ENCODE peak calls at places on chromosomes 3 and 15, in five cellular contexts. P is left lung; W is H9; Z is RWPE1; X is CD8-positive, alpha-beta T cell. B is an unnamed sample.

GRCh38 chr15:68400066-68400456 is 31.9 kb downstream of the ITGA11 start:
- DNase-seq in P (no peak), W (no peak), Z (no peak), X (no peak), B (no peak)

GRCh38 chr3:187743195-187744141 is 1.8 kb downstream of the BCL6 start:
- DNase-seq in P (peak), W (no peak), Z (peak), X (peak), B (peak)

GRCh38 chr15:67038721-67039120 is 26.7 kb upstream of the SMAD3 start:
- DNase-seq in P (no peak), W (no peak), Z (no peak), X (no peak), B (no peak)

GRCh38 chr3:31105438-31106077 is 211.1 kb upstream of the GADL1 start:
- DNase-seq in P (no peak), W (no peak), Z (peak), X (no peak), B (no peak)

GRCh38 chr15:90154246-90154645 is 46.9 kb upstream of the SEMA4B start:
- DNase-seq in P (no peak), W (no peak), Z (no peak), X (no peak), B (no peak)

GRCh38 chr3:150324825-150325224 is 83.3 kb upstream of the TSC22D2 start:
- DNase-seq in P (no peak), W (no peak), Z (no peak), X (no peak), B (no peak)

GRCh38 chr3:24316887-24317383 is 177.7 kb downstream of the THRB start:
- DNase-seq in P (no peak), W (no peak), Z (peak), X (no peak), B (no peak)

GRCh38 chr3:13316603-13317002 is 103.5 kb downstream of the NUP210 start:
- DNase-seq in P (no peak), W (no peak), Z (no peak), X (no peak), B (no peak)

GRCh38 chr3:129493206-129493605 is 35.2 kb upstream of the RHO start:
- DNase-seq in P (no peak), W (no peak), Z (no peak), X (no peak), B (no peak)

GRCh38 chr3:122560680-122561079 is 3.4 kb downstream of the PARP9 start:
- DNase-seq in P (no peak), W (no peak), Z (peak), X (peak), B (peak)

GRCh38 chr15:73075151-73075859 is 23.0 kb downstream of the NEO1 start:
- DNase-seq in P (no peak), W (no peak), Z (no peak), X (no peak), B (no peak)

GRCh38 chr3:50208677-50209344 is 3.7 kb downstream of the SLC38A3 start:
- DNase-seq in P (no peak), W (no peak), Z (no peak), X (no peak), B (no peak)

GRCh38 chr3:147408180-147409105 is 722 bp upstream of the ZIC1 start:
- DNase-seq in P (no peak), W (peak), Z (no peak), X (no peak), B (no peak)

GRCh38 chr15:92524161-92524560 is 130.5 kb downstream of the ST8SIA2 start:
- DNase-seq in P (no peak), W (no peak), Z (no peak), X (no peak), B (no peak)

GRCh38 chr15:55907797-55908196 is 85.6 kb downstream of the NEDD4 start:
- DNase-seq in P (no peak), W (no peak), Z (peak), X (no peak), B (no peak)

GRCh38 chr3:45905755-45906154 is 19.4 kb downstream of the CCR9 start:
- DNase-seq in P (no peak), W (no peak), Z (no peak), X (no peak), B (no peak)

GRCh38 chr3:45904931-45905330 is 18.6 kb downstream of the CCR9 start:
- DNase-seq in P (no peak), W (no peak), Z (no peak), X (no peak), B (no peak)

GRCh38 chr3:45908761-45909160 is 22.4 kb downstream of the CCR9 start:
- DNase-seq in P (no peak), W (no peak), Z (no peak), X (no peak), B (no peak)

GRCh38 chr3:45907769-45908705 is 21.7 kb downstream of the CCR9 start:
- DNase-seq in P (no peak), W (no peak), Z (no peak), X (peak), B (no peak)

GRCh38 chr3:45906681-45907220 is 20.4 kb downstream of the CCR9 start:
- DNase-seq in P (no peak), W (peak), Z (no peak), X (no peak), B (no peak)
- H3K27ac ChIP-seq in P (no peak), W (no peak), Z (no peak), X (no peak), B (no peak)

GRCh38 chr15:98753726-98754125 is 105.4 kb downstream of the IGF1R start:
- DNase-seq in P (no peak), W (no peak), Z (no peak), X (no peak), B (no peak)

GRCh38 chr15:98755781-98756180 is 107.4 kb downstream of the IGF1R start:
- DNase-seq in P (no peak), W (no peak), Z (no peak), X (no peak), B (no peak)

GRCh38 chr15:98755138-98755537 is 106.8 kb downstream of the IGF1R start:
- DNase-seq in P (no peak), W (no peak), Z (peak), X (no peak), B (no peak)

GRCh38 chr15:98751767-98752166 is 103.4 kb downstream of the IGF1R start:
- DNase-seq in P (no peak), W (no peak), Z (no peak), X (no peak), B (no peak)

DNA sequence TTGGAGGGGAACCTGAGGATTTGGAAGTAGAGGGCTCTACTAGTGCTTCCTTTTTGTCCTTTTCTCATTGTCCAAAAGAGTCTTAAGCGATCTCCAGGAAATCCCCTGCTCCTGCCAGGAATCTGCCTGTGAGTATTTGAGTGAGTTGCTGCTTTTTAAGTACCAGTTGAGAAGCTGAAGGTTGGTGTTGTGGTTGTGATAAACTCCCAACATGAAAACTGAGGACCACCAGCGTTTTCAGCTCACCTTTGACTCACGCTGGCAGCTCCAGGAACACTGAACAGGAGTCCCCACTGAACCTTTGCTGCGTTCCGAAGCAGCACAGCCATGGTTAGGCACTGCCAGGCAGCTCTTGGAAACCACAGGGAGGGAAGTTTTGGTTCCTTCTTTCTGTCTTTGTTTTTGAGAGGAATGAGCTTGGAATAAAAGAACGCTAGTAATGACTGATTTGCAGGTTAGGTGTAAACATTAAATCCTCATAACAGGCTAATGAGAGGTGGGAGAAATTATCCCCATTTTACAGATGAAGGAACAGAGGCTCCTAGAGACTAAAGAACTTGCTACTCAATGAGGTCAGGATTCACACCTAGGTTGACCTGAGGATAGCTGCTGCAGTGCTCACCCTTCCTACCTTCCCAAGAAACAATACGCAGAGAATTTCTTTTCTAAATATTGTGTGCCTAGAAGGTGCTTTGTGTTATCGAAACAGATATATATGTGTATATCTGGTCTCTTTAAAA is 106.1 kb downstream of the IGF1R start:
- DNase-seq in P (no peak), W (no peak), Z (no peak), X (no peak), B (no peak)
- H3K27ac ChIP-seq in P (peak), W (peak), Z (peak), X (no peak), B (no peak)

GRCh38 chr15:65057549-65057940 is 10.2 kb downstream of the RASL12 start:
- DNase-seq in P (no peak), W (no peak), Z (no peak), X (no peak), B (no peak)
- H3K27ac ChIP-seq in P (no peak), W (no peak), Z (no peak), X (no peak), B (no peak)

DNA sequence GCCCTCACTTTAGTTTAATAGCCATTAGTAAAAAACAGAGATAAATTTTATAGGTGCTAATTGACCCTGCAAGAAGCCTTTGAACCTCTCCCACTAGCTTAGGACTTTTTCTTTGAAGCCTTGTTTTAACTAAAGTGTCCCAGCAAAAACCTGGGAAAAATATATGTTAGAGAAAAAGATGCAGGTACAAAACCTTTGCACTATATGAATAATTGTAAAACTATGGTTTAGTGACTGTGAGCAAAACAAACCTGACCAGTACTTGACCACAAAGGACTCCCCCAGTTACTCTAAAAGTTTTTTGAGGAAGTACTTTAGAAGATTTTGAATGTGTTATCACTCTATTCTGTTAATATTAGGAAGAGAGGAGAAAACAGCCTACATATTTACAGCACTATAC is 123.3 kb upstream of the TP63 start:
- DNase-seq in P (no peak), W (no peak), Z (no peak), X (no peak), B (no peak)
- H3K27ac ChIP-seq in P (no peak), W (no peak), Z (no peak), X (no peak), B (no peak)

DNA sequence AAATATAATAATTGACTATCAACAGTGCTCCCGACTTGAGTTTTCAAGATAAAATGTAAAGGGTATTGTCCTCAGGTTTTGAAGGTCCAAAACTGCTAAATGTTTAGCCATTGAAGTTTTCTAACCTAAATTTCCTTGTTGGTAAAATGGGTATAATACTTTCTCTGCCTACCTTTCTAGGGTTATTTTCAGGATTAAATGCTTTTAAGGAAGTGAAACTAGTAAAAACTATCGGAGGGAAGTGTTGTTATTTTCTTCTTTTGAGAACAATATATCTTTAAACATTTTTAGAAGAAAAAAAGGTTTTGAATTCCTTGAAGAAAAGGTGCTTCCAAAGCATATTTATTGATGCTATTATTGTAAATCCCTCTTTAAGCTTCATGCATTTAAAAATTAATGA is 67.3 kb downstream of the FILIP1L start:
- DNase-seq in P (no peak), W (no peak), Z (no peak), X (no peak), B (no peak)
- H3K27ac ChIP-seq in P (no peak), W (no peak), Z (no peak), X (no peak), B (peak)

B was measured in heart left ventricle.